ENCODE peak calls at places on chromosomes 11 and 22, in nine cellular contexts. X, J, H, D, F, E, R, P and U are unnamed samples.

GRCh38 chr11:45606514-45607024 is 58.9 kb downstream of the CHST1 start:
- DNase-seq in X (no peak), J (no peak), H (no peak), D (no peak), F (peak), E (peak), R (no peak), P (no peak), U (no peak)

GRCh38 chr22:44802071-44802700 is 49.8 kb downstream of the ARHGAP8 start:
- DNase-seq in X (no peak), J (no peak), H (no peak), D (no peak), F (no peak), E (no peak), R (no peak), P (no peak), U (no peak)

GRCh38 chr11:43577566-43578264 is 102.8 kb upstream of the HSD17B12 start:
- DNase-seq in X (no peak), J (no peak), H (peak), D (no peak), F (no peak), E (no peak), R (no peak), P (no peak), U (no peak)

GRCh38 chr22:39248254-39248653 is 3.5 kb upstream of the PDGFB start:
- DNase-seq in X (no peak), J (no peak), H (no peak), D (no peak), F (no peak), E (no peak), R (no peak), P (no peak), U (no peak)

GRCh38 chr22:24976442-24977218 is 24.1 kb downstream of the KIAA1671 start:
- DNase-seq in X (peak), J (no peak), H (no peak), D (no peak), F (no peak), E (no peak), R (no peak), P (no peak), U (no peak)

GRCh38 chr22:37254206-37254866 is 10.3 kb upstream of the RAC2 start:
- DNase-seq in X (no peak), J (no peak), H (no peak), D (peak), F (no peak), E (no peak), R (no peak), P (no peak), U (no peak)

GRCh38 chr11:74870485-74870884 is 78.4 kb downstream of the XRRA1 start:
- DNase-seq in X (no peak), J (no peak), H (no peak), D (peak), F (no peak), E (no peak), R (peak), P (no peak), U (peak)

GRCh38 chr11:97092823-97093222 is 703.0 kb downstream of the JRKL start:
- DNase-seq in X (no peak), J (no peak), H (no peak), D (no peak), F (no peak), E (no peak), R (no peak), P (no peak), U (no peak)

GRCh38 chr11:119340335-119341221 is at the start of gene C1QTNF5:
- DNase-seq in X (peak), J (no peak), H (no peak), D (peak), F (no peak), E (no peak), R (no peak), P (no peak), U (no peak)

GRCh38 chr22:26367402-26368245 is 61.4 kb upstream of the ASPHD2 start:
- DNase-seq in X (no peak), J (peak), H (peak), D (peak), F (peak), E (no peak), R (no peak), P (peak), U (peak)

GRCh38 chr11:125164422-125165110 is at the start of gene PKNOX2:
- DNase-seq in X (peak), J (peak), H (peak), D (peak), F (peak), E (peak), R (no peak), P (peak), U (peak)

GRCh38 chr22:24359452-24360120 is 67.8 kb upstream of the ADORA2A start:
- DNase-seq in X (no peak), J (no peak), H (no peak), D (peak), F (no peak), E (no peak), R (no peak), P (no peak), U (no peak)

GRCh38 chr11:66986178-66986545 is 11.1 kb downstream of the C11orf86 start:
- DNase-seq in X (no peak), J (no peak), H (no peak), D (no peak), F (no peak), E (no peak), R (no peak), P (no peak), U (no peak)

GRCh38 chr11:46537851-46538295 is 56.0 kb downstream of the AMBRA1 start:
- DNase-seq in X (peak), J (peak), H (peak), D (peak), F (peak), E (peak), R (peak), P (peak), U (peak)

GRCh38 chr11:93494341-93494740 is 48.9 kb downstream of the SMCO4 start:
- DNase-seq in X (no peak), J (no peak), H (no peak), D (no peak), F (no peak), E (no peak), R (no peak), P (no peak), U (no peak)

GRCh38 chr11:10478574-10479550 is 23.8 kb downstream of the AMPD3 start:
- DNase-seq in X (no peak), J (no peak), H (no peak), D (no peak), F (no peak), E (no peak), R (no peak), P (no peak), U (no peak)

GRCh38 chr22:21837184-21837979 is 30.1 kb downstream of the MAPK1 start:
- DNase-seq in X (no peak), J (no peak), H (no peak), D (peak), F (no peak), E (no peak), R (no peak), P (no peak), U (peak)

GRCh38 chr11:21986361-21986760 is 206.5 kb upstream of the ANO5 start:
- DNase-seq in X (no peak), J (no peak), H (no peak), D (no peak), F (no peak), E (no peak), R (no peak), P (no peak), U (no peak)

GRCh38 chr22:32858121-32858703 is 56.7 kb downstream of the TIMP3 start:
- DNase-seq in X (no peak), J (no peak), H (no peak), D (no peak), F (no peak), E (no peak), R (no peak), P (no peak), U (no peak)

GRCh38 chr11:60937144-60937527 is 12.9 kb downstream of the TMEM132A start:
- DNase-seq in X (peak), J (no peak), H (no peak), D (no peak), F (no peak), E (no peak), R (no peak), P (no peak), U (no peak)

GRCh38 chr11:13446444-13446843 is 16.6 kb downstream of the BTBD10 start:
- DNase-seq in X (no peak), J (no peak), H (no peak), D (peak), F (no peak), E (no peak), R (no peak), P (no peak), U (no peak)

GRCh38 chr11:115720537-115721308 is 216.5 kb upstream of the CADM1 start:
- DNase-seq in X (no peak), J (no peak), H (no peak), D (no peak), F (no peak), E (no peak), R (no peak), P (no peak), U (no peak)

GRCh38 chr11:10592331-10592730 is 23.9 kb upstream of the LYVE1 start:
- DNase-seq in X (no peak), J (no peak), H (no peak), D (peak), F (no peak), E (no peak), R (peak), P (no peak), U (no peak)

GRCh38 chr11:116563028-116563712 is 209.6 kb downstream of the BUD13 start:
- DNase-seq in X (no peak), J (no peak), H (no peak), D (no peak), F (no peak), E (peak), R (no peak), P (no peak), U (no peak)